ENCODE peak calls at places on chromosome 7, in eight cellular contexts. P is NB4, N is T1000, O is HEK293T, Z is fibroblast of the conjunctiva, G is cardiac fibroblast, C is BJ, F is GM20000. R is an unnamed sample.

GRCh38 chr7:22696672-22697071 is 30.3 kb upstream of the IL6 start:
- DNase-seq in Z (no peak), P (no peak), O (no peak), N (no peak), G (peak; percentile 46), C (no peak), F (no peak), R (no peak)

GRCh38 chr7:66413379-66414114 is 208.4 kb downstream of the TPST1 start:
- DNase-seq in P (peak; percentile 43), G (peak; percentile 83), C (no peak), N (peak; percentile 69), Z (peak; percentile 55), O (peak; percentile 99), F (peak; percentile 88), R (peak; percentile 65)

GRCh38 chr7:127892488-127893314 is 138.5 kb downstream of the LRRC4 start:
- DNase-seq in O (no peak), Z (no peak), F (no peak), G (peak; percentile 75), C (no peak), P (no peak), N (no peak), R (peak; percentile 15)

GRCh38 chr7:84108119-84108518 is 86.5 kb downstream of the SEMA3A start:
- DNase-seq in F (no peak), N (no peak), C (no peak), G (no peak), O (no peak), P (no peak), Z (no peak), R (no peak)

GRCh38 chr7:131284702-131285419 is 42.8 kb upstream of the MKLN1 start:
- DNase-seq in N (no peak), C (no peak), G (peak; percentile 24), P (no peak), O (no peak), F (no peak), Z (no peak), R (no peak)

GRCh38 chr7:155490697-155491628 is 33.0 kb downstream of the EN2 start:
- DNase-seq in F (peak; percentile 62), O (no peak), C (no peak), Z (no peak), G (peak; percentile 22), P (no peak), N (no peak), R (no peak)

GRCh38 chr7:139727151-139727705 is 50.6 kb downstream of the HIPK2 start:
- DNase-seq in Z (no peak), C (no peak), O (no peak), G (peak; percentile 68), P (no peak), N (no peak), F (no peak), R (no peak)

GRCh38 chr7:47085491-47086275 is 496.2 kb downstream of the TNS3 start:
- DNase-seq in P (no peak), O (no peak), Z (no peak), F (no peak), N (no peak), G (no peak), C (no peak), R (no peak)

GRCh38 chr7:1433128-1433920 is 25.9 kb downstream of the MICALL2 start:
- DNase-seq in C (no peak), N (no peak), O (no peak), F (no peak), Z (no peak), G (no peak), P (no peak), R (no peak)

GRCh38 chr7:100763556-100764140 is 30.3 kb downstream of the ZAN start:
- DNase-seq in N (no peak), C (no peak), O (no peak), P (no peak), G (no peak), F (no peak), Z (no peak), R (no peak)

GRCh38 chr7:21261627-21262564 is 166.0 kb upstream of the SP4 start:
- DNase-seq in P (peak; percentile 62), N (no peak), O (peak; percentile 64), G (peak; percentile 28), Z (no peak), F (peak; percentile 54), C (no peak), R (peak; percentile 75)

GRCh38 chr7:31373337-31374289 is 33.1 kb upstream of the NEUROD6 start:
- DNase-seq in N (no peak), F (peak; percentile 66), P (peak; percentile 70), G (peak; percentile 49), O (peak; percentile 71), Z (peak; percentile 18), C (no peak), R (peak; percentile 56)

GRCh38 chr7:132780822-132781221 is 204.6 kb upstream of the PLXNA4 start:
- DNase-seq in F (no peak), Z (no peak), C (no peak), P (no peak), G (no peak), O (no peak), N (no peak), R (no peak)

GRCh38 chr7:158989006-158989405 is 132.6 kb downstream of the DYNC2I1 start:
- DNase-seq in F (no peak), Z (no peak), O (no peak), G (no peak), N (no peak), C (no peak), P (no peak), R (no peak)